ENCODE peak calls at places on chromosomes 6 and 20, in four cellular contexts. H, N, X and J are unnamed samples.
A peak's percentile ranks its signal among the peaks of the same experiment; 100 is the strongest.

GRCh38 chr20:51404297-51405060 is 138.0 kb downstream of the NFATC2 start:
- DNase-seq in H (peak; percentile 74), N (no peak), X (no peak), J (no peak)

GRCh38 chr20:50762435-50763201 is 31.2 kb downstream of the PARD6B start:
- DNase-seq in H (no peak), N (peak; percentile 72), X (peak; percentile 84), J (no peak)

GRCh38 chr6:10951675-10952282 is 64.9 kb downstream of the SYCP2L start:
- DNase-seq in H (peak; percentile 48), N (peak; percentile 46), X (peak; percentile 78), J (peak; percentile 47)

GRCh38 chr20:61805365-61805764 is 260.3 kb downstream of the TAF4 start:
- DNase-seq in H (no peak), N (no peak), X (no peak), J (no peak)

GRCh38 chr6:158591134-158591809 is 31.4 kb downstream of the TMEM181 start:
- DNase-seq in H (no peak), N (no peak), X (no peak), J (no peak)

GRCh38 chr6:138572200-138572875 is 73.0 kb upstream of the NHSL1 start:
- DNase-seq in H (no peak), N (no peak), X (peak; percentile 85), J (peak; percentile 91)

GRCh38 chr6:21402368-21402767 is 191.2 kb upstream of the SOX4 start:
- DNase-seq in H (no peak), N (no peak), X (peak; percentile 83), J (no peak)

GRCh38 chr20:34164569-34164968 is 52.5 kb upstream of the EIF2S2 start:
- DNase-seq in H (no peak), N (no peak), X (no peak), J (no peak)

GRCh38 chr20:44023515-44024371 is 109.1 kb downstream of the TOX2 start:
- DNase-seq in H (no peak), N (no peak), X (no peak), J (no peak)

GRCh38 chr6:29702519-29703103 is 20.6 kb upstream of the HLA-F start:
- DNase-seq in H (no peak), N (no peak), X (peak; percentile 45), J (peak; percentile 84)

GRCh38 chr20:61434361-61434781 is 182.3 kb downstream of the CDH4 start:
- DNase-seq in H (no peak), N (no peak), X (peak; percentile 4), J (peak; percentile 67)

GRCh38 chr6:150029749-150030148 is 4.4 kb upstream of the RAET1L start:
- DNase-seq in H (peak; percentile 34), N (no peak), X (no peak), J (no peak)

GRCh38 chr6:83113258-83113657 is 45.8 kb downstream of the DOP1A start:
- DNase-seq in H (no peak), N (no peak), X (no peak), J (no peak)

GRCh38 chr20:14451458-14451857 is 114.0 kb upstream of the FLRT3 start:
- DNase-seq in H (no peak), N (no peak), X (no peak), J (no peak)

GRCh38 chr6:12751694-12752304 is 35.2 kb downstream of the PHACTR1 start:
- DNase-seq in H (peak; percentile 58), N (no peak), X (peak; percentile 69), J (peak; percentile 88)

GRCh38 chr6:15453186-15453585 is 207.3 kb downstream of the JARID2 start:
- DNase-seq in H (no peak), N (no peak), X (no peak), J (no peak)

GRCh38 chr6:4344317-4344899 is 209.0 kb upstream of the ECI2 start:
- DNase-seq in H (no peak), N (no peak), X (peak; percentile 61), J (no peak)
- H3K4me2 ChIP-seq in H (no peak overlapping the region), N (no peak overlapping the region), X (no peak overlapping the region), J (no peak overlapping the region)

DNA sequence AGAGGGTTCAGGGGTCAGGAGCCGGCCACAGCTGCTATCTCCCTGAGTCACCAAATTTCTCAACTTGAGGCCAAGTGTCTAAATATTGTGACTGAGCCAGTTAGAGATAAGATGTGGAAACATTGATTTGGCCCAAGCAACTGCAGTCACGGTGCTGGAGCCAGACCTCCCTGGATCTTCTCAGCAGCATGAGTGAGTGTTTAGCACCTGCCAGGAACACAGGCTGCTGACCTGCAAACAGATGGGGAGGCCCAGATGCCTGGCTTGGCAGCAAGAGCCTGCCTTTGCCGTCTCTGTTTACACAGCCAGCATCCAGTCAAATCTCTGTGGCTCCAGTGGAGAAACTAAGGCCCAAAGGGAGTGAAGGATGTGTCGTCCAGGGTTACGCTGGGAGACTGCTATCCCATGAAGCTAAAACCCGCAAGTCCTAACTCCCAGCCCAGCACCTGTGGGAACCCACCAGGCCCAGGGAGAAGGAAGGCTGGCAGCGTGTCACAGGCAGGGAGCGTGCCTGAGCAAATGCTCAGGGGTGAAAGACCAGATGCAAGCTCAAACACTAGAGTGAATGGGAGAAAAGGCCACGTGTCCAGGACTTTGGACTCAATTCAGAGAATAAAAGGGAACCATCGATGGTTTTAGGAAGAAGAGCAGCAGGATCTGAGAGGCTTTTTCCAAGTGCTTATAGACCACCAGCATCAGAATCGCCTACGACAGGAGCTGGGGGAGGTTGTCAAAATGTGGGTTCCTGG is 15.9 kb upstream of the PTGIS start:
- DNase-seq in H (no peak), N (peak; percentile 99), X (peak; percentile 86), J (no peak)
- H3K4me2 ChIP-seq in H (no peak overlapping the region), N (peak overlapping the region; percentile 53), X (no peak overlapping the region), J (no peak overlapping the region)

GRCh38 chr6:69584536-69584912 is 212.3 kb downstream of the LMBRD1 start:
- DNase-seq in H (no peak), N (no peak), X (peak; percentile 2), J (no peak)

GRCh38 chr6:69589626-69590025 is 207.2 kb downstream of the LMBRD1 start:
- DNase-seq in H (no peak), N (no peak), X (no peak), J (no peak)

GRCh38 chr6:69580696-69581095 is 216.1 kb downstream of the LMBRD1 start:
- DNase-seq in H (peak; percentile 7), N (no peak), X (no peak), J (no peak)

GRCh38 chr6:69581576-69581975 is 215.2 kb downstream of the LMBRD1 start:
- DNase-seq in H (no peak), N (no peak), X (no peak), J (no peak)

DNA sequence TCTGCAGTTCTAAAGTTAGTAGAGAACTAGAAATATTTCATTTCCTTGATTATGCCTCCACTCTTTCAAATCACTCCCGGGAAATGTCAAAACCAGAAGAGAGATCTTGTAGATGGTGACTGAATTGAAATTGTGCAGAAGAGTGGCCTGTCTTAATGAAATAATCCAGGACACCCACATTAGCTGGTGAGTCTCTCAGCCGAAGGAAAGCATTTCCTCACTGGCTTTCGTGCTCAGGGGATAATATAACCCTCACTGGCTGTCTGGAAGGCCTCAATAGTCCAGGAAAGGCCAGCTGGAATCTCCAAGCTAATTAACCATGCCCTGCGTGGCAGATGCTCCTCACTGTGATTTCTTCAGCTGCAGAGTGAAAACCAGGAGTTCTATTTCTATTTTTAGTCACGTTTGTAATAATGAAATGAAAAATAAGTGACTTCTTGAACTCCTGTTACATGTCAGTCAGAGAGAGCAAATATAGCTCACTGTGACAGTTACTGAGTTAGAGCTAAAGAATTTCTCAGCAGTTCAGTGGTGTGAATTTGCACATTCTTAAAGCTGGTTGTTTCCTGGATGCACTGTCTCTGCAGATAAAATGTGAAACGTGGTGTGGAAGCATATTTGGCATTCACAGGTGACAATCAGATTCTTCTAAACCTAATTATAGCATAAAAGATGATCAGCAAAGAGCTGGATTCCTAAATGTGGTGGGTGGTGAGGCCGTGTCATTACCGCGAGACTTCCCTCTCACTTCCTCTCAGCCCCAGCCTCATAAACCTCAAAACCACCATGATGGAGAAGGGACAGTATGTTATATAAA is 211.7 kb downstream of the LMBRD1 start:
- DNase-seq in H (peak; percentile 85), N (no peak), X (no peak), J (peak; percentile 34)
- H3K4me2 ChIP-seq in H (peak overlapping the region; percentile 74), N (no peak overlapping the region), X (no peak overlapping the region), J (no peak overlapping the region)

DNA sequence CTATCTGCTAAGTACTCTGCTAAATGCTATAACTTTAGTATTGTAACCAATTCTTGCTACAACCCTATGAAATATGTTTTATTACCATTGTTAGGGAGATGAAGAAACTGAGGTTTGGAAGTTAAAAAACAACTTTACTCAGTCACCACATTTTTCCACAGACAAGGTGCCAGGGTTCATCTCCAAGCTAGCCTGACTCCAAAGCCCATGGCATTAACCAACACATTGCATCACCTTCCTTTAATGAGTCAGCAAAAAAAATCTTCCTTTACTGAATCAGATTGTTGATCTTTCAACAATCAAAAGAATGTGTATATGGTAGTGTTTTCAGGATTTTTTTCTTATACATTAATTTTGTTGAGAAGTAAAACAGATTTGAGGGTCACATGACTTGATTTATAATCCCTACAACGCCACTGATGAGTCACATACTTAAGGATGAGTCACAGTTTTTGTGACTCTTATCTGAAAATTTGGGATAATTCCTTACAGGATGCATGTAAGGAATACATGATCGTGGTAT is 41.5 kb downstream of the MAN1A1 start:
- DNase-seq in H (no peak), N (peak; percentile 71), X (peak; percentile 79), J (no peak)
- H3K4me2 ChIP-seq in H (no peak overlapping the region), N (peak overlapping the region; percentile 9), X (peak overlapping the region; percentile 24), J (no peak overlapping the region)

GRCh38 chr6:72811971-72812421 is 190.1 kb downstream of the KCNQ5 start:
- DNase-seq in H (no peak), N (no peak), X (peak; percentile 70), J (no peak)

GRCh38 chr6:72819609-72820008 is 197.7 kb downstream of the KCNQ5 start:
- DNase-seq in H (no peak), N (peak; percentile 39), X (no peak), J (no peak)

GRCh38 chr6:72813807-72814596 is 192.1 kb downstream of the KCNQ5 start:
- DNase-seq in H (no peak), N (no peak), X (no peak), J (no peak)

GRCh38 chr6:72817208-72817607 is 195.3 kb downstream of the KCNQ5 start:
- DNase-seq in H (no peak), N (no peak), X (no peak), J (no peak)

DNA sequence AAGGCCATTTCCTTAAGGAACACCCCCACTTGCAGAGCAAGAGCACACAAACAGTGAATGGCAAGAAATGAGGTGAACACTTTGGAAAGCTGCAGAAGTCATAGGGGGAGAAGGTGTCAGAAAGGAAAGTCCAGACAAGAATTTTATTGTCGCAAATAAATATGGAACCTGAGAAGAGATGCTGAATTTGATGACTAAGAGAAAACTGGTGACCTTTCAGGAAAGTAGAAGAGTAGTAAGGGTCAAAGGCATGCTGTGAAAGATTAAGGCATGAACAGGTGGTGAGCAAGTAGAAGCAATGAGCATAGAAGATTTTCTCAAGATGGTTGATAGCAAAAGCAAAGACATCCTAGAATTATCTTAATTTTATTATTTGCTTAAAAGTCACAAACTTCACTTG is 194.2 kb downstream of the KCNQ5 start:
- DNase-seq in H (no peak), N (no peak), X (no peak), J (no peak)
- H3K4me2 ChIP-seq in H (no peak overlapping the region), N (no peak overlapping the region), X (no peak overlapping the region), J (no peak overlapping the region)

GRCh38 chr6:3409699-3410384 is 47.0 kb downstream of the SLC22A23 start:
- DNase-seq in H (no peak), N (no peak), X (no peak), J (no peak)
- H3K4me2 ChIP-seq in H (no peak overlapping the region), N (no peak overlapping the region), X (no peak overlapping the region), J (no peak overlapping the region)

GRCh38 chr20:31593221-31594001 is 11.7 kb upstream of the ID1 start:
- DNase-seq in H (no peak), N (peak; percentile 99), X (peak; percentile 97), J (no peak)
- H3K4me2 ChIP-seq in H (no peak overlapping the region), N (peak overlapping the region; percentile 66), X (peak overlapping the region; percentile 34), J (no peak overlapping the region)